ENCODE peak calls at places on chromosomes 13 and 19, in ten cellular contexts. P is adrenal gland, C is ascending aorta, T is retinal pigment epithelial cell, G is ovary, I is colonic mucosa, J is AG10803, R is astrocyte, D is osteoblast, E is heart left ventricle. B is an unnamed sample.

GRCh38 chr19:48069435-48069834 is 25.6 kb upstream of the CABP5 start:
- DNase-seq in C (no peak), J (no peak), T (no peak), R (no peak), G (no peak), P (no peak), D (no peak), I (no peak), E (no peak), B (no peak)

GRCh38 chr19:23788415-23788814 is 29.7 kb upstream of the ZNF681 start:
- DNase-seq in R (no peak), D (no peak), J (no peak), E (no peak), P (no peak), G (no peak), C (no peak), T (no peak), I (no peak), B (no peak)

GRCh38 chr19:31598730-31599238 is 249.5 kb upstream of the TSHZ3 start:
- DNase-seq in T (no peak), R (no peak), C (no peak), E (no peak), J (no peak), G (no peak), P (peak), I (no peak), D (no peak), B (no peak)

GRCh38 chr13:97726664-97727235 is 226.7 kb upstream of the IPO5 start:
- DNase-seq in D (peak), P (peak), T (peak), C (no peak), I (no peak), J (no peak), E (no peak), R (no peak), G (no peak), B (no peak)

GRCh38 chr19:10896851-10897526 is 25.6 kb downstream of the CARM1 start:
- DNase-seq in J (no peak), G (no peak), D (peak), E (no peak), T (no peak), C (no peak), R (no peak), P (no peak), I (peak), B (no peak)

GRCh38 chr19:41174297-41174928 is 18.6 kb upstream of the CYP2S1 start:
- DNase-seq in G (no peak), E (no peak), I (peak), P (peak), R (no peak), D (no peak), C (no peak), T (no peak), J (no peak), B (no peak)

GRCh38 chr19:49020931-49021895 is 2.9 kb downstream of the CGB3 start:
- DNase-seq in E (no peak), P (no peak), I (no peak), C (no peak), R (no peak), J (peak), D (peak), G (no peak), T (no peak), B (no peak)

GRCh38 chr19:3776479-3777040 is 4.5 kb upstream of the RAX2 start:
- DNase-seq in D (no peak), I (no peak), G (no peak), E (no peak), R (no peak), T (no peak), P (no peak), J (no peak), C (no peak), B (no peak)

GRCh38 chr13:35165205-35165604 is 223.1 kb downstream of the NBEA start:
- DNase-seq in P (no peak), J (no peak), T (no peak), R (no peak), E (no peak), G (no peak), D (no peak), C (no peak), I (no peak), B (no peak)

GRCh38 chr13:20721454-20722357 is 18.2 kb downstream of the IL17D start:
- DNase-seq in J (peak), G (peak), P (peak), D (peak), T (peak), C (no peak), E (no peak), R (peak), I (peak), B (no peak)

GRCh38 chr19:12655546-12655945 is 11.0 kb downstream of the MAN2B1 start:
- DNase-seq in G (no peak), P (no peak), J (no peak), R (no peak), T (no peak), I (no peak), C (no peak), D (peak), E (no peak), B (no peak)

GRCh38 chr19:12657966-12658365 is 8.6 kb downstream of the MAN2B1 start:
- DNase-seq in G (no peak), I (no peak), T (no peak), R (no peak), C (no peak), J (no peak), D (peak), E (no peak), P (no peak), B (no peak)

GRCh38 chr19:12660980-12661379 is 5.6 kb downstream of the MAN2B1 start:
- DNase-seq in T (no peak), C (no peak), R (no peak), G (no peak), D (no peak), E (no peak), I (no peak), J (no peak), P (no peak), B (no peak)

GRCh38 chr19:12652219-12652618 is 14.3 kb downstream of the MAN2B1 start:
- DNase-seq in C (no peak), E (no peak), I (no peak), P (no peak), G (no peak), D (peak), R (no peak), J (no peak), T (no peak), B (no peak)

DNA sequence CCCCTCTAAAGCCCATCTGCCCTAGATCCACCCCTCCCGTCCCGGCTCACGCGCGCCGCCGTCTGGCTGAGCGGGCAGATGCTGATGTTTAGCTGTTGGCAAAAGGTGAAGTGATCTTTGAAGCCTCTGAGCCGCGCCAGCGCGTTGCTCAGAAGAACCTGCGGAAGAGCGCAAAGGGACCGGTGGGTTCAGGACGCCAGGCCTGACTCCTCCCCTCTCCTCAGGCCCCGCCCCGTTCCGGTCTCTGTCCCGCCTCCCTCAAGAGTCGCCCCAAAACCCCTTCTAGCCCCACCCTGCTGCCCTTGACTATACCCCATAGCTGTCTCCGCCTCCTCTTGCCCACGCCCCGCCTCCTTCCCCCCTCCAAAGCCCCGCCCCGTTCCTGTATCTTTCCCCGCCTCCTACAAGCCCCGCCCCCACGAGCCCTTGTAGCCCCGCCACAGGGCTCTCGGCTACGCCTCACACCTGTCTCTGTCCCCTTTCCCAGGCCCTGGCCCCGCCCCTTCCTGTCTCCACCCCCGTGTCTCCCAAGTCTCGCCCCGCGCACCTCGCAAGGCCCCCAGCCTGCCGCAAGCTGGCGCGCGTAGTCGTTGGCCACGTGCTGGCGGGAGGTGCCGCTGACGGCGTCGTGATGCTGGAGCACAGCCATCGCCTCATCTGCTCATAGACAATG is 9.5 kb downstream of the MAN2B1 start:
- DNase-seq in E (no peak), C (no peak), J (no peak), T (no peak), P (no peak), R (no peak), G (no peak), I (no peak), D (peak), B (no peak)
- H3K4me3 ChIP-seq in E (no peak), C (no peak), J (no peak), T (no peak), P (no peak), R (no peak), G (no peak), I (no peak), D (no peak), B (no peak)

DNA sequence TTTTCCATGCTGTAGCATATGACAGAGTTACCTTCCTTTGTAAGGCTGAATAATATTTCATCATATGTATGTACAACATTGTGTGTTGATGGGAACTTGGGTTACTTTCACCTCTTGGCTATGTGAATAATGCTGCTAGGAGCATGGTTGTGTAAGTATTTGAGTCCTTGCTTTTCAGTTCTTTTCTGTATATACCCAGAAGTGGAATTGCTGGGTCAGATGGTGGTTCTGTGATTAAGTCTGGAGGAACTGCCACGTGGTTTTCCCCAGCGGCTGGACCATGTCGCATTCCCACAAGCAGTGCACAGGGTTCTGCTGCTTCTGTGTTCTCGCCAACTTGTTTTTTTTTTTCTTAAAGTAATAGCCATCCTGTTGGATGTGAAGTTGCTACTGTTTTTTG is 101.1 kb upstream of the TEX29 start:
- DNase-seq in D (peak), T (no peak), G (no peak), I (no peak), E (no peak), P (no peak), J (peak), C (no peak), R (peak), B (no peak)
- TF ChIP-seq CTCF in D (no peak), T (no peak), G (no peak), I (no peak), E (no peak), P (no peak), J (no peak), C (no peak), R (no peak), B (no peak)

DNA sequence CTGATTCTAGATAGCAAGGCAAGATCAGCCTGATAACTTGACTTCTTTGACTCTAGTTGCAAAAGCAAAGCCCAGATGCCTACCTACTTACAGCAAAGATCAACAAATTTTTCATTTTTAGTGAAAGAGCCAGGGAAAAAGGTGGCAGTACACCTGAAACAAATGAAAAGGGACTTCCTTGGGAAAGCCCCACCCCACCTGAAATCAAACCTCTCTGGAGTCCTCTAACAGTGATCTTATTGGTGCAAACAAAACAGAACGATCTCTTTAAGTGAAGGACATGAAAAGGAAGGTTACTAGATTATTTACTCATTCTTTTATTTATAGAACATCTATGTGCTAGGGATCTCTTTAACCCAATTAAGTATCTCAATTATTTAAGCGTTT is 507 bp upstream of the LCP1 start:
- DNase-seq in E (no peak), J (no peak), P (no peak), I (no peak), D (no peak), T (no peak), G (no peak), R (no peak), C (no peak), B (no peak)
- H3K4me3 ChIP-seq in E (no peak), J (no peak), P (no peak), I (no peak), D (no peak), T (no peak), G (no peak), R (no peak), C (no peak), B (peak)

DNA sequence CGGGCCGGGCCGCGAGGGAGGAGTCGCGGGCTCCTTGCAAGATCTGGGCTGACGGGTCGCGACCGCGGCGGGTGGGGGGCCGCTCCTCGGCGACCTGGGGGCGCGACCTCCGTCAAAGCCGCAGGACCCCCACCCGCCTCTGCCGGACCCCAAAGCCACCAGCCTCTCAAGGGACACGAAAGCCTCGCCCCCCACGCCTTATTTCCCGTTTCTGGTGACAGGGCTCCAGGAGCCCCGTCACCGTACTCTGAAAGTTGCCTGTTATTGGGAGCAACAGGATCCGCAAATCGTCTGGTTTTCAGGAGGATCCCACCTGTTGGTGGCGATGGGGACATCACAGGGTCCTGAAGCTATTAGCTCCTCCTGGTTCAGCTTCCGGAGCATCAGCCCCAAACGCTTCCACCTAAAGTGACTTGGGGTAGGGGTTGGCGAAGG is 531 bp downstream of the MAU2 start:
- DNase-seq in E (no peak), P (no peak), D (peak), I (peak), G (no peak), R (no peak), J (peak), C (no peak), T (peak), B (no peak)
- TF ChIP-seq CTCF in E (no peak), P (no peak), D (no peak), I (no peak), G (no peak), R (no peak), J (peak), C (no peak), T (peak), B (no peak)

B was measured in breast epithelium.